ENCODE peak calls at places on chromosomes 7 and 10, in five cellular contexts. T is OCI-LY7, B is small intestine, S is H7, C is IMR-90. A is an unnamed sample.

GRCh38 chr10:16992611-16993119 is 136.9 kb downstream of the CUBN start:
- DNase-seq in T (no peak), B (no peak), S (no peak), C (no peak), A (no peak)

GRCh38 chr10:78236416-78237015 is 202.9 kb downstream of the RPS24 start:
- DNase-seq in T (no peak), B (no peak), S (no peak), C (no peak), A (no peak)

GRCh38 chr7:130921391-130922180 is 187.6 kb upstream of the KLF14 start:
- DNase-seq in T (no peak), B (peak), S (no peak), C (peak), A (peak)

GRCh38 chr10:20855398-20856038 is 41.6 kb downstream of the NEBL start:
- DNase-seq in T (peak), B (no peak), S (no peak), C (peak), A (no peak)

GRCh38 chr10:106175760-106176377 is 988.6 kb downstream of the SORCS1 start:
- DNase-seq in T (peak), B (peak), S (no peak), C (no peak), A (no peak)

GRCh38 chr10:48506147-48506917 is 98.5 kb downstream of the ARHGAP22 start:
- DNase-seq in T (peak), B (peak), S (peak), C (peak), A (no peak)

GRCh38 chr7:105107458-105107857 is 93.5 kb downstream of the KMT2E start:
- DNase-seq in T (no peak), B (no peak), S (no peak), C (no peak), A (no peak)

GRCh38 chr10:43205681-43206390 is 61.0 kb downstream of the RASGEF1A start:
- DNase-seq in T (no peak), B (no peak), S (peak), C (no peak), A (no peak)

GRCh38 chr7:106177738-106178592 is 65.9 kb upstream of the SYPL1 start:
- DNase-seq in T (peak), B (no peak), S (no peak), C (no peak), A (no peak)

GRCh38 chr7:98930464-98930863 is 52.1 kb downstream of the TRRAP start:
- DNase-seq in T (no peak), B (no peak), S (no peak), C (no peak), A (no peak)

GRCh38 chr7:27113991-27114866 is 11.7 kb upstream of the HOXA2 start:
- DNase-seq in T (no peak), B (no peak), S (peak), C (peak), A (no peak)

GRCh38 chr7:142767451-142767850 is 3.3 kb upstream of the PRSS2 start:
- DNase-seq in T (no peak), B (no peak), S (no peak), C (no peak), A (no peak)

GRCh38 chr10:133157662-133158436 is 2.2 kb upstream of the KNDC1 start:
- DNase-seq in T (no peak), B (no peak), S (peak), C (no peak), A (no peak)

GRCh38 chr7:74044366-74045350 is 16.7 kb downstream of the ELN start:
- DNase-seq in T (no peak), B (no peak), S (no peak), C (no peak), A (peak)